ENCODE peak calls at places on chromosomes 13 and 19, in nine cellular contexts. U is NCI-H510A treated with DMSO at 0.1 percent for 48 hours, O is caudate nucleus, Z is fibroblast of the aortic adventitia, C is osteocyte, X is HEK293T, E is GM12865, P is fibroblast of the conjunctiva, A is EH. V is an unnamed sample.

GRCh38 chr13:44865722-44866484 is 123.4 kb downstream of the NUFIP1 start:
- DNase-seq in U (no peak), O (no peak), Z (no peak), C (no peak), X (no peak), E (no peak), P (no peak), A (no peak), V (no peak)

GRCh38 chr13:67416047-67416925 is 186.2 kb upstream of the PCDH9 start:
- DNase-seq in U (no peak), O (no peak), Z (peak), C (no peak), X (peak), E (peak), P (peak), A (no peak), V (no peak)

GRCh38 chr13:37457594-37457993 is 141.0 kb downstream of the POSTN start:
- DNase-seq in U (no peak), O (no peak), Z (peak), C (no peak), X (no peak), E (no peak), P (no peak), A (peak), V (no peak)

GRCh38 chr19:13796301-13797057 is 1.2 kb downstream of the ZSWIM4 start:
- DNase-seq in U (no peak), O (no peak), Z (peak), C (peak), X (no peak), E (peak), P (peak), A (peak), V (peak)

GRCh38 chr19:12788682-12789097 is 2.6 kb upstream of the JUNB start:
- DNase-seq in U (no peak), O (peak), Z (peak), C (no peak), X (no peak), E (peak), P (peak), A (peak), V (peak)

GRCh38 chr19:1408300-1409203 is 1.2 kb downstream of the DAZAP1 start:
- DNase-seq in U (no peak), O (no peak), Z (peak), C (no peak), X (no peak), E (peak), P (no peak), A (peak), V (no peak)

GRCh38 chr13:39047560-39047959 is 9.3 kb downstream of the NHLRC3 start:
- DNase-seq in U (no peak), O (no peak), Z (no peak), C (no peak), X (peak), E (no peak), P (no peak), A (no peak), V (no peak)

GRCh38 chr13:91157273-91158014 is 190.0 kb upstream of the MIR17HG start:
- DNase-seq in U (no peak), O (no peak), Z (no peak), C (no peak), X (no peak), E (no peak), P (no peak), A (no peak), V (no peak)

GRCh38 chr19:10780368-10780767 is 55.6 kb downstream of the TMED1 start:
- DNase-seq in U (no peak), O (peak), Z (peak), C (no peak), X (no peak), E (no peak), P (peak), A (peak), V (peak)

GRCh38 chr13:67148219-67148583 is 81.9 kb downstream of the PCDH9 start:
- DNase-seq in U (no peak), O (no peak), Z (peak), C (no peak), X (no peak), E (no peak), P (no peak), A (peak), V (no peak)

GRCh38 chr13:51534075-51534817 is 50.0 kb upstream of the WDFY2 start:
- DNase-seq in U (no peak), O (no peak), Z (no peak), C (no peak), X (no peak), E (peak), P (no peak), A (peak), V (peak)

GRCh38 chr13:27797228-27797624 is 4.9 kb downstream of the GSX1 start:
- DNase-seq in U (peak), O (no peak), Z (peak), C (no peak), X (no peak), E (no peak), P (no peak), A (peak), V (no peak)

GRCh38 chr19:55386515-55386947 is 799 bp downstream of the RPL28 start:
- DNase-seq in U (no peak), O (no peak), Z (no peak), C (no peak), X (no peak), E (no peak), P (no peak), A (no peak), V (no peak)

GRCh38 chr19:28500982-28501633 is 711.8 kb downstream of the UQCRFS1 start:
- DNase-seq in U (no peak), O (no peak), Z (no peak), C (no peak), X (no peak), E (no peak), P (no peak), A (no peak), V (no peak)

GRCh38 chr13:31172535-31172934 is 10.8 kb upstream of the HSPH1 start:
- DNase-seq in U (no peak), O (no peak), Z (peak), C (no peak), X (no peak), E (no peak), P (peak), A (peak), V (no peak)